ENCODE peak calls at places on chromosome 2, in seven cellular contexts. H is IMR-90, V is mesendoderm, S is neuronal stem cell, F is H1, U is mesenchymal stem cell, A is trophoblast cell. I is an unnamed sample. For H3K4me1 and H3K79me1, the result is how much of the 10 kb centered on the place peaks cover.

GRCh38 chr2:240968731-240969624 is 29.4 kb upstream of the SNED1 start:
- DNase-seq in H (no peak), V (peak), S (no peak), F (no peak), U (no peak), A (no peak), I (peak)

GRCh38 chr2:227460079-227460485 is 11.9 kb upstream of the AGFG1 start:
- DNase-seq in H (peak), V (no peak), S (no peak), F (no peak), U (peak), A (no peak), I (no peak)

GRCh38 chr2:129191530-129191929 is 787.9 kb upstream of the RAB6C start:
- DNase-seq in H (no peak), V (peak), S (peak), F (peak), U (no peak), A (peak), I (peak)

GRCh38 chr2:101473911-101474751 is 781 bp downstream of the RFX8 start:
- DNase-seq in H (peak), V (peak), S (peak), F (peak), U (peak), A (no peak), I (peak)

GRCh38 chr2:53672881-53673522 is 94.6 kb upstream of the CHAC2 start:
- DNase-seq in H (peak), V (no peak), S (no peak), F (no peak), U (peak), A (peak), I (no peak)

GRCh38 chr2:219737270-219737691 is 109.9 kb downstream of the SLC4A3 start:
- DNase-seq in H (peak), V (peak), S (no peak), F (no peak), U (peak), A (no peak), I (no peak)

GRCh38 chr2:33494155-33494779 is 17.8 kb downstream of the RASGRP3 start:
- DNase-seq in H (peak), V (no peak), S (no peak), F (no peak), U (peak), A (no peak), I (no peak)

GRCh38 chr2:157758586-157758985 is 117.5 kb downstream of the ACVR1 start:
- DNase-seq in H (no peak), V (no peak), S (no peak), F (no peak), U (no peak), A (no peak), I (no peak)

GRCh38 chr2:122061206-122061605 is 305.8 kb downstream of the TSN start:
- DNase-seq in H (no peak), V (peak), S (no peak), F (no peak), U (no peak), A (no peak), I (no peak)

GRCh38 chr2:45921921-45922320 is 270.4 kb downstream of the PRKCE start:
- DNase-seq in H (no peak), V (no peak), S (no peak), F (no peak), U (no peak), A (no peak), I (no peak)

GRCh38 chr2:26190369-26190768 is 17.5 kb downstream of the GAREM2 start:
- DNase-seq in H (no peak), V (no peak), S (no peak), F (peak), U (no peak), A (no peak), I (no peak)

GRCh38 chr2:30914456-30914855 is 107.2 kb upstream of the CAPN13 start:
- DNase-seq in H (no peak), V (no peak), S (no peak), F (no peak), U (no peak), A (no peak), I (no peak)

GRCh38 chr2:196413821-196414274 is 225.7 kb upstream of the CCDC150 start:
- DNase-seq in H (no peak), V (peak), S (no peak), F (no peak), U (no peak), A (no peak), I (no peak)

GRCh38 chr2:62913311-62913710 is 137.3 kb upstream of the OTX1 start:
- DNase-seq in H (no peak), V (no peak), S (no peak), F (no peak), U (no peak), A (no peak), I (no peak)

GRCh38 chr2:18336975-18337374 is 223.5 kb downstream of the RDH14 start:
- DNase-seq in H (peak), V (no peak), S (no peak), F (no peak), U (peak), A (no peak), I (no peak)

GRCh38 chr2:200742426-200742825 is 69.3 kb upstream of the BZW1 start:
- DNase-seq in H (no peak), V (no peak), S (no peak), F (peak), U (no peak), A (no peak), I (no peak)

GRCh38 chr2:66794115-66794514 is 359.2 kb downstream of the MEIS1 start:
- DNase-seq in H (no peak), V (no peak), S (no peak), F (no peak), U (no peak), A (no peak), I (no peak)

GRCh38 chr2:222404126-222404891 is 20.0 kb upstream of the SGPP2 start:
- DNase-seq in H (no peak), V (no peak), S (no peak), F (no peak), U (no peak), A (peak), I (no peak)

GRCh38 chr2:236744316-236745105 is 174.9 kb downstream of the ACKR3 start:
- DNase-seq in H (peak), V (peak), S (no peak), F (no peak), U (peak), A (no peak), I (no peak)

GRCh38 chr2:39313575-39313974 is 69.8 kb upstream of the CDKL4 start:
- DNase-seq in H (peak), V (no peak), S (no peak), F (no peak), U (peak), A (no peak), I (no peak)

GRCh38 chr2:20781656-20782265 is 41.1 kb downstream of the LDAH start:
- DNase-seq in H (peak), V (peak), S (no peak), F (peak), U (peak), A (peak), I (no peak)

GRCh38 chr2:20584637-20585321 is 66.1 kb downstream of the HS1BP3 start:
- DNase-seq in H (peak), V (peak), S (peak), F (peak), U (peak), A (no peak), I (peak)

GRCh38 chr2:111030271-111030891 is 90.3 kb upstream of the BCL2L11 start:
- DNase-seq in H (no peak), V (no peak), S (no peak), F (peak), U (no peak), A (no peak), I (no peak)

GRCh38 chr2:9205481-9205880 is 1.1 kb upstream of the ASAP2 start:
- DNase-seq in H (no peak), V (no peak), S (no peak), F (no peak), U (no peak), A (no peak), I (no peak)

GRCh38 chr2:79389475-79389874 is 123.4 kb upstream of the CTNNA2 start:
- DNase-seq in H (no peak), V (no peak), S (no peak), F (no peak), U (no peak), A (no peak), I (no peak)

GRCh38 chr2:68190991-68191731 is 33.5 kb downstream of the PNO1 start:
- DNase-seq in H (peak), V (no peak), S (no peak), F (no peak), U (peak), A (no peak), I (no peak)

GRCh38 chr2:179211355-179211754 is 53.3 kb downstream of the SESTD1 start:
- DNase-seq in H (no peak), V (no peak), S (no peak), F (no peak), U (no peak), A (no peak), I (no peak)

GRCh38 chr2:130391872-130392670 is 36.2 kb downstream of the PTPN18 start:
- DNase-seq in H (peak), V (no peak), S (no peak), F (no peak), U (peak), A (no peak), I (no peak)

GRCh38 chr2:120774557-120775160 is 39.0 kb downstream of the GLI2 start:
- DNase-seq in H (no peak), V (no peak), S (no peak), F (no peak), U (no peak), A (no peak), I (no peak)

GRCh38 chr2:37993135-37993534 is 68.0 kb downstream of the RMDN2 start:
- DNase-seq in H (peak), V (peak), S (no peak), F (no peak), U (peak), A (no peak), I (no peak)

GRCh38 chr2:199850718-199851498 is at the start of gene FTCDNL1:
- DNase-seq in H (peak), V (peak), S (peak), F (peak), U (peak), A (peak), I (peak)

GRCh38 chr2:69437751-69438154 is 518 bp upstream of the NFU1 start:
- DNase-seq in H (no peak), V (no peak), S (no peak), F (no peak), U (no peak), A (peak), I (no peak)

GRCh38 chr2:164438490-164439205 is 182.6 kb downstream of the GRB14 start:
- DNase-seq in H (no peak), V (peak), S (no peak), F (no peak), U (peak), A (no peak), I (no peak)

GRCh38 chr2:67436221-67436620 is 39.1 kb downstream of the ETAA1 start:
- DNase-seq in H (no peak), V (peak), S (no peak), F (no peak), U (peak), A (no peak), I (no peak)

GRCh38 chr2:41899189-41899588 is 148.6 kb upstream of the PKDCC start:
- DNase-seq in H (peak), V (no peak), S (no peak), F (no peak), U (peak), A (peak), I (no peak)

GRCh38 chr2:133434962-133435668 is 133.1 kb downstream of the NCKAP5 start:
- DNase-seq in H (peak), V (peak), S (no peak), F (no peak), U (no peak), A (peak), I (no peak)

GRCh38 chr2:51722311-51722710 is 690.4 kb upstream of the NRXN1 start:
- DNase-seq in H (peak), V (no peak), S (no peak), F (no peak), U (peak), A (no peak), I (no peak)

GRCh38 chr2:42977236-42978174 is 185.1 kb upstream of the HAAO start:
- DNase-seq in H (no peak), V (no peak), S (no peak), F (no peak), U (no peak), A (no peak), I (no peak)
- H3K4me1 ChIP-seq in H (under half), V (under half), S (under half), F (under half), U (half or more), A (under half), I (under half)

GRCh38 chr2:10971131-10971854 is 59.6 kb downstream of the KCNF1 start:
- DNase-seq in H (no peak), V (no peak), S (no peak), F (no peak), U (no peak), A (no peak), I (no peak)

GRCh38 chr2:10973766-10974165 is 62.0 kb downstream of the KCNF1 start:
- DNase-seq in H (no peak), V (no peak), S (no peak), F (no peak), U (no peak), A (no peak), I (no peak)

GRCh38 chr2:10971855-10972348 is 60.2 kb downstream of the KCNF1 start:
- DNase-seq in H (no peak), V (no peak), S (peak), F (no peak), U (no peak), A (no peak), I (no peak)

GRCh38 chr2:10970666-10971065 is 58.9 kb downstream of the KCNF1 start:
- DNase-seq in H (no peak), V (no peak), S (no peak), F (no peak), U (no peak), A (no peak), I (no peak)

GRCh38 chr2:10972683-10973433 is 61.1 kb downstream of the KCNF1 start:
- DNase-seq in H (no peak), V (no peak), S (no peak), F (no peak), U (no peak), A (no peak), I (no peak)
- H3K79me1 ChIP-seq in H (under half), V (under half), S (under half), F (under half), U (under half), A (under half), I (under half)

GRCh38 chr2:156695020-156695419 is 258.8 kb downstream of the GPD2 start:
- DNase-seq in H (no peak), V (no peak), S (no peak), F (no peak), U (no peak), A (no peak), I (no peak)

GRCh38 chr2:156689945-156690344 is 253.8 kb downstream of the GPD2 start:
- DNase-seq in H (no peak), V (no peak), S (no peak), F (no peak), U (no peak), A (no peak), I (no peak)

GRCh38 chr2:156687126-156687525 is 250.9 kb downstream of the GPD2 start:
- DNase-seq in H (no peak), V (no peak), S (no peak), F (no peak), U (no peak), A (no peak), I (no peak)

GRCh38 chr2:156687715-156688114 is 251.5 kb downstream of the GPD2 start:
- DNase-seq in H (peak), V (no peak), S (no peak), F (no peak), U (no peak), A (no peak), I (no peak)

DNA sequence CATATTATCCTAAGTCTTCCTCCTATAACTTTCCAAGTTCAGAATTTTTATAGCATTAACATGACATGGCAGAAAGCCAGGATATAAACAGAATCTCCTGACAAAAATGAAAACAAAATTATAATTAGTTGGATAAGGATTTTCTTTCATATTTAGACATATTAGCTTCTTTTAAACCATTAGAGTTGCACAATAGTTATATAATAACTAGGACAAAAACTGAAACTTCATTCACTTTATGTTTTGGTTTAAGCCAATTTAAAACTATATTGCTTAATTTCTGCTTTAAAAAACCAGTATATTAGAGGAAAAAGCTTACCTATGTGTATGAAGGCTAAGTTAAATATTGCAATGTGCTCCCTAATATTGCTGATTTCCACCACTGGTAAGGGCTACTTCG is 254.8 kb downstream of the GPD2 start:
- DNase-seq in H (no peak), V (no peak), S (no peak), F (no peak), U (no peak), A (no peak), I (no peak)
- H2BK120ac ChIP-seq in H (no peak), V (no peak), S (no peak), F (no peak), U (no peak), A (no peak), I (no peak)

GRCh38 chr2:172102159-172102857 is 392 bp downstream of the DLX2 start:
- DNase-seq in H (peak), V (no peak), S (no peak), F (no peak), U (peak), A (peak), I (no peak)
- H3K4me1 ChIP-seq in H (under half), V (under half), S (under half), F (under half), U (half or more), A (under half), I (under half)

GRCh38 chr2:136439277-136439676 is 321.3 kb upstream of the CXCR4 start:
- DNase-seq in H (no peak), V (no peak), S (no peak), F (no peak), U (no peak), A (no peak), I (no peak)
- H3K79me1 ChIP-seq in H (under half), V (under half), S (under half), F (under half), U (under half), A (under half), I (under half)

GRCh38 chr2:852168-852567 is 98.5 kb upstream of the SNTG2 start:
- DNase-seq in H (no peak), V (no peak), S (no peak), F (no peak), U (no peak), A (no peak), I (no peak)

GRCh38 chr2:853203-853870 is 97.3 kb upstream of the SNTG2 start:
- DNase-seq in H (no peak), V (no peak), S (no peak), F (no peak), U (no peak), A (no peak), I (no peak)

GRCh38 chr2:850429-850828 is 100.2 kb upstream of the SNTG2 start:
- DNase-seq in H (no peak), V (no peak), S (no peak), F (no peak), U (no peak), A (no peak), I (no peak)

GRCh38 chr2:851680-852079 is 99.0 kb upstream of the SNTG2 start:
- DNase-seq in H (no peak), V (no peak), S (no peak), F (peak), U (no peak), A (no peak), I (no peak)

GRCh38 chr2:851078-851477 is 99.6 kb upstream of the SNTG2 start:
- DNase-seq in H (no peak), V (no peak), S (no peak), F (peak), U (no peak), A (no peak), I (no peak)
- H2BK120ac ChIP-seq in H (no peak), V (no peak), S (no peak), F (no peak), U (no peak), A (no peak), I (no peak)

I was measured in H9.